ENCODE peak calls at places on chromosomes 12 and 14, in six cellular contexts. N is upper lobe of left lung; A is neural crest cell; X is stimulated activated CD8-positive, alpha-beta memory T cell treated with anti-CD3 and anti-CD28 coated beads, Interleukin-2, amount 100 ng/mL, for 1 hour; F is astrocyte of the cerebellum; B is naive thymus-derived CD4-positive, alpha-beta T cell. M is an unnamed sample.

GRCh38 chr12:96239711-96240234 is 45.6 kb downstream of the ELK3 start:
- DNase-seq in F (no peak), A (no peak), B (no peak), X (no peak), N (peak), M (no peak)

GRCh38 chr12:26195641-26196423 is 459 bp downstream of the SSPN start:
- DNase-seq in N (peak), X (no peak), A (peak), F (no peak), B (no peak), M (peak)

GRCh38 chr12:3004655-3005565 is 45.7 kb downstream of the TEAD4 start:
- DNase-seq in F (no peak), X (no peak), B (no peak), A (no peak), N (no peak), M (no peak)

GRCh38 chr14:73394317-73394716 is 64.0 kb downstream of the NUMB start:
- DNase-seq in N (no peak), B (no peak), X (no peak), F (no peak), A (no peak), M (no peak)

GRCh38 chr14:26773906-26774593 is 176.2 kb upstream of the NOVA1 start:
- DNase-seq in A (no peak), B (no peak), X (no peak), F (no peak), N (no peak), M (no peak)

GRCh38 chr14:96754845-96755184 is 42.4 kb upstream of the VRK1 start:
- DNase-seq in N (no peak), B (no peak), A (no peak), F (no peak), X (no peak), M (peak)

GRCh38 chr12:49126852-49127763 is 4.1 kb downstream of the TUBA1B start:
- DNase-seq in F (no peak), X (no peak), N (no peak), B (no peak), A (no peak), M (no peak)

GRCh38 chr14:81594012-81594411 is 60.4 kb upstream of the SEL1L start:
- DNase-seq in F (no peak), B (no peak), A (peak), N (no peak), X (no peak), M (no peak)

GRCh38 chr12:89345830-89346740 is 6.2 kb downstream of the DUSP6 start:
- DNase-seq in B (no peak), N (no peak), F (no peak), A (peak), X (peak), M (no peak)

GRCh38 chr12:79643821-79644220 is 46.9 kb downstream of the PAWR start:
- DNase-seq in X (no peak), F (no peak), N (no peak), A (no peak), B (no peak), M (no peak)

GRCh38 chr12:3280967-3281366 is 203.8 kb downstream of the TSPAN9 start:
- DNase-seq in B (no peak), A (no peak), F (no peak), X (no peak), N (no peak), M (no peak)

GRCh38 chr14:60647837-60648168 is 1.5 kb downstream of the SIX1 start:
- DNase-seq in F (no peak), A (no peak), X (no peak), B (no peak), N (peak), M (no peak)

GRCh38 chr12:102441077-102441596 is 39.2 kb downstream of the IGF1 start:
- DNase-seq in B (no peak), A (no peak), N (no peak), X (no peak), F (no peak), M (no peak)

GRCh38 chr14:48096869-48097268 is 421.5 kb upstream of the MDGA2 start:
- DNase-seq in F (no peak), N (no peak), B (no peak), X (no peak), A (no peak), M (no peak)

GRCh38 chr12:110686294-110686903 is 2.5 kb downstream of the HVCN1 start:
- DNase-seq in B (no peak), F (no peak), X (no peak), A (no peak), N (no peak), M (no peak)

GRCh38 chr12:119720349-119720748 is 52.4 kb downstream of the PRKAB1 start:
- DNase-seq in B (no peak), A (no peak), N (no peak), X (no peak), F (no peak), M (no peak)

GRCh38 chr12:80441921-80442320 is 2.1 kb upstream of the PTPRQ start:
- DNase-seq in N (no peak), A (no peak), B (no peak), X (no peak), F (peak), M (no peak)

GRCh38 chr14:80316426-80316825 is 105.1 kb upstream of the DIO2 start:
- DNase-seq in A (no peak), F (no peak), X (no peak), N (no peak), B (no peak), M (no peak)

GRCh38 chr14:103517172-103517566 is 5.5 kb downstream of the CKB start:
- DNase-seq in X (no peak), A (no peak), F (no peak), N (no peak), B (no peak), M (no peak)

GRCh38 chr12:74896186-74896585 is 313.5 kb downstream of the KCNC2 start:
- DNase-seq in B (no peak), N (no peak), F (no peak), X (no peak), A (no peak), M (no peak)

GRCh38 chr14:74804219-74804825 is 41.2 kb downstream of the YLPM1 start:
- DNase-seq in B (peak), A (no peak), N (no peak), X (no peak), F (peak), M (no peak)

GRCh38 chr12:50057000-50057841 is at the start of gene ASIC1:
- DNase-seq in B (peak), F (peak), A (peak), X (no peak), N (peak), M (peak)

GRCh38 chr14:29215853-29216252 is 449.3 kb downstream of the FOXG1 start:
- DNase-seq in A (no peak), X (no peak), B (no peak), F (no peak), N (no peak), M (no peak)

GRCh38 chr14:75875958-75876357 is 105.8 kb downstream of the TGFB3 start:
- DNase-seq in B (no peak), F (no peak), X (no peak), A (no peak), N (no peak), M (no peak)